ENCODE peak calls at places on chromosomes 6 and 20, in six cellular contexts. G is GM20000, S is MCF 10A, R is GM13976, F is dorsolateral prefrontal cortex, Q is cardiac muscle cell. Z is an unnamed sample.

GRCh38 chr20:51389543-51389924 is 153.0 kb downstream of the NFATC2 start:
- DNase-seq in G (no peak), S (no peak), R (no peak), F (no peak), Q (no peak), Z (no peak)

GRCh38 chr20:36093025-36093803 is 61.3 kb upstream of the EPB41L1 start:
- DNase-seq in G (peak; percentile 51), S (peak; percentile 15), R (no peak), F (peak; percentile 66), Q (peak; percentile 59), Z (no peak)

GRCh38 chr6:138545621-138545980 is 46.3 kb upstream of the NHSL1 start:
- DNase-seq in G (no peak), S (no peak), R (no peak), F (no peak), Q (peak; percentile 89), Z (no peak)

GRCh38 chr6:104686550-104687155 is 173.1 kb downstream of the HACE1 start:
- DNase-seq in G (no peak), S (no peak), R (no peak), F (no peak), Q (no peak), Z (no peak)

GRCh38 chr6:30819287-30819917 is 64.9 kb upstream of the DDR1 start:
- DNase-seq in G (no peak), S (peak; percentile 78), R (no peak), F (no peak), Q (no peak), Z (no peak)

GRCh38 chr20:47952165-47952564 is 166.9 kb upstream of the SULF2 start:
- DNase-seq in G (no peak), S (no peak), R (no peak), F (no peak), Q (no peak), Z (no peak)

GRCh38 chr6:47242483-47243386 is 67.0 kb downstream of the TNFRSF21 start:
- DNase-seq in G (peak; percentile 82), S (peak; percentile 94), R (peak; percentile 82), F (peak; percentile 91), Q (peak; percentile 97), Z (peak; percentile 86)

GRCh38 chr20:44586986-44587980 is 4.9 kb downstream of the PKIG start:
- DNase-seq in G (no peak), S (no peak), R (no peak), F (no peak), Q (no peak), Z (no peak)

GRCh38 chr6:10586302-10586701 is 65.2 kb downstream of the GCNT2 start:
- DNase-seq in G (no peak), S (no peak), R (no peak), F (no peak), Q (no peak), Z (no peak)

GRCh38 chr6:44138717-44139350 is 11.5 kb downstream of the TMEM63B start:
- DNase-seq in G (no peak), S (no peak), R (no peak), F (no peak), Q (no peak), Z (no peak)

GRCh38 chr6:21946298-21946783 is 350.5 kb downstream of the PRL start:
- DNase-seq in G (no peak), S (no peak), R (no peak), F (no peak), Q (peak; percentile 81), Z (no peak)

GRCh38 chr20:43804781-43805180 is 78.0 kb upstream of the GTSF1L start:
- DNase-seq in G (no peak), S (no peak), R (no peak), F (no peak), Q (no peak), Z (no peak)

GRCh38 chr20:57397693-57398108 is 6.5 kb downstream of the RBM38 start:
- DNase-seq in G (no peak), S (no peak), R (peak; percentile 40), F (no peak), Q (no peak), Z (no peak)

GRCh38 chr20:40690836-40691565 is 2.0 kb upstream of the MAFB start:
- DNase-seq in G (peak; percentile 19), S (no peak), R (no peak), F (no peak), Q (no peak), Z (no peak)

GRCh38 chr6:82419088-82419720 is 55.6 kb downstream of the TPBG start:
- DNase-seq in G (peak; percentile 32), S (no peak), R (peak; percentile 11), F (no peak), Q (no peak), Z (peak; percentile 6)

GRCh38 chr20:19783966-19784401 is 25.9 kb downstream of the RIN2 start:
- DNase-seq in G (no peak), S (peak; percentile 70), R (no peak), F (no peak), Q (peak; percentile 57), Z (no peak)

GRCh38 chr6:166167258-166167731 is 356 bp downstream of the TBXT start:
- DNase-seq in G (peak; percentile 25), S (no peak), R (no peak), F (no peak), Q (no peak), Z (no peak)

GRCh38 chr6:65199121-65199520 is 507.9 kb downstream of the EYS start:
- DNase-seq in G (no peak), S (peak; percentile 1), R (no peak), F (no peak), Q (no peak), Z (no peak)

GRCh38 chr20:4060054-4060795 is 44.9 kb upstream of the RNF24 start:
- DNase-seq in G (peak; percentile 56), S (no peak), R (peak; percentile 71), F (no peak), Q (no peak), Z (peak; percentile 68)

GRCh38 chr6:24599686-24600399 is 46.1 kb downstream of the KIAA0319 start:
- DNase-seq in G (no peak), S (no peak), R (no peak), F (no peak), Q (no peak), Z (no peak)

GRCh38 chr6:135919026-135919425 is 67.5 kb downstream of the PDE7B start:
- DNase-seq in G (no peak), S (no peak), R (peak; percentile 17), F (no peak), Q (no peak), Z (no peak)

GRCh38 chr20:53643031-53643832 is 49.6 kb upstream of the ZNF217 start:
- DNase-seq in G (peak; percentile 75), S (peak; percentile 79), R (peak; percentile 78), F (no peak), Q (peak; percentile 69), Z (peak; percentile 79)

GRCh38 chr6:4904461-4904860 is 99.4 kb downstream of the RPP40 start:
- DNase-seq in G (no peak), S (no peak), R (no peak), F (no peak), Q (no peak), Z (no peak)

GRCh38 chr6:151387581-151387980 is 3.8 kb downstream of the ZBTB2 start:
- DNase-seq in G (no peak), S (no peak), R (no peak), F (no peak), Q (peak; percentile 43), Z (no peak)

GRCh38 chr6:170139531-170139930 is 151.3 kb downstream of the DLL1 start:
- DNase-seq in G (no peak), S (no peak), R (no peak), F (no peak), Q (no peak), Z (no peak)
- TF ChIP-seq CTCF in G (no peak), S (no peak), R (no peak), F (no peak), Q (no peak), Z (no peak)

GRCh38 chr6:109397020-109397419 is 14.8 kb upstream of the CD164 start:
- DNase-seq in G (no peak), S (peak; percentile 35), R (no peak), F (no peak), Q (peak; percentile 55), Z (no peak)
- TF ChIP-seq CTCF in G (peak; percentile 3), S (peak; percentile 18), R (no peak), F (peak; percentile 16), Q (peak; percentile 54), Z (no peak)

DNA sequence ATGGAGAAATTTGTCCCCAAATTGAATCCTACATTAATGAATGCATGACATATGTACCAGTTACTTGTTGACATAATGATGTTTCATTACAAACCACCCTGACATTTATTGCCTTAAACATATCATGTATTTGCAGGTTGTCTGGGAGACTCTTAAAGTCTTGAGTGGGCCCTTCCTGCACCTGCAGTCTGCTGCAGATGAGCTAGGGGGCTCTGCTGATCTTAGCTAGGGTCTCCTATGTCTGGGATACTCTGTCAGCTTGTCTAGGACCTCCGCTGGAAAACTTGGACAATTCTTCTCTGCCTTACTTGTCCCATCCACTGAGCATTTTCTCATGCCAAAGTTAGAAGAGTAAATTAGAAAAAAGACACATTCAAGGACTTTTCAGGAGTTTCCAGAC is 581.6 kb downstream of the HAO1 start:
- DNase-seq in G (no peak), S (no peak), R (no peak), F (no peak), Q (no peak), Z (no peak)
- TF ChIP-seq CTCF in G (no peak), S (no peak), R (no peak), F (no peak), Q (no peak), Z (no peak)

GRCh38 chr20:60964911-60965310 is 287.1 kb upstream of the CDH4 start:
- DNase-seq in G (no peak), S (no peak), R (no peak), F (no peak), Q (no peak), Z (no peak)
- TF ChIP-seq CTCF in G (no peak), S (no peak), R (no peak), F (no peak), Q (no peak), Z (no peak)

GRCh38 chr20:38214871-38215788 is 45.4 kb downstream of the KIAA1755 start:
- DNase-seq in G (no peak), S (no peak), R (no peak), F (no peak), Q (no peak), Z (no peak)
- TF ChIP-seq CTCF in G (no peak), S (no peak), R (no peak), F (no peak), Q (peak; percentile 12), Z (no peak)

DNA sequence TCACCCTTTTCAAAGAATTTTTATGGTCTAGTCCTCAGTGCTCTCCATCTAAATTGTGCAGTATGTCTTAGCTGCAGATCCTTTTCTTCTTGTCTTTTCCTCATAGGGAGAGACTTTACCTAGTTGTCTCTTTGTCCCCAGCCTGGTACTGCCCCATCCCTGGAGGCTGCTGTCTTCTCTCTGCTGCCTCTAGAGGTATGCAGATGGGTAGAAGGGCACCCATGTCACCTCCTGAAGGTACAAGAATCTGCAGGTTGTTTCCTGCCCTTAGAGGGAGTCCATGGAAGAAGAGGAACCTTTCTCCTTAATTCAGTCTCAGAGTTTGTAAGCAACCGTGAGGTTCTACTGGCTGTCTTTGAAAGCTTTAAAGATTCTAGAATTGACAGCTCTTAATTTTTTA is 39.1 kb downstream of the MCM8 start:
- DNase-seq in G (no peak), S (no peak), R (no peak), F (no peak), Q (no peak), Z (no peak)
- TF ChIP-seq CTCF in G (no peak), S (no peak), R (no peak), F (no peak), Q (no peak), Z (peak; percentile 2)